ENCODE peak calls at places on chromosomes 12 and 14, in four cellular contexts. One of them, this sample, is unnamed.

GRCh38 chr14:39229601-39230110 is 4.1 kb upstream of the MIA2 start:
- DNase-seq in DND-41: no peak
- DNase-seq in mesenchymal stem cell: no peak
- DNase-seq in heart right ventricle: no peak
- DNase-seq in this sample: no peak

GRCh38 chr14:36505892-36506731 is 13.9 kb downstream of the NKX2-1 start:
- DNase-seq in DND-41: no peak
- DNase-seq in mesenchymal stem cell: no peak
- DNase-seq in heart right ventricle: no peak
- DNase-seq in this sample: no peak

GRCh38 chr12:46402451-46402850 is 29.9 kb upstream of the SLC38A2 start:
- DNase-seq in DND-41: no peak
- DNase-seq in mesenchymal stem cell: peak; percentile 78
- DNase-seq in heart right ventricle: no peak
- DNase-seq in this sample: no peak

GRCh38 chr12:91746976-91747375 is 398.7 kb downstream of the BTG1 start:
- DNase-seq in DND-41: no peak
- DNase-seq in mesenchymal stem cell: no peak
- DNase-seq in heart right ventricle: no peak
- DNase-seq in this sample: no peak

GRCh38 chr12:2582631-2583616 is 211.8 kb upstream of the FKBP4 start:
- DNase-seq in DND-41: no peak
- DNase-seq in mesenchymal stem cell: peak; percentile 50
- DNase-seq in heart right ventricle: peak; percentile 58
- DNase-seq in this sample: peak; percentile 61

GRCh38 chr12:70691018-70691672 is 53.9 kb upstream of the PTPRB start:
- DNase-seq in DND-41: no peak
- DNase-seq in mesenchymal stem cell: peak; percentile 37
- DNase-seq in heart right ventricle: no peak
- DNase-seq in this sample: no peak

GRCh38 chr12:115261691-115262398 is 577.9 kb upstream of the TBX3 start:
- DNase-seq in DND-41: no peak
- DNase-seq in mesenchymal stem cell: peak; percentile 58
- DNase-seq in heart right ventricle: no peak
- DNase-seq in this sample: peak; percentile 96

GRCh38 chr12:52823761-52824450 is 10.0 kb upstream of the KRT4 start:
- DNase-seq in DND-41: no peak
- DNase-seq in mesenchymal stem cell: no peak
- DNase-seq in heart right ventricle: no peak
- DNase-seq in this sample: no peak

GRCh38 chr12:102427542-102427923 is 52.8 kb downstream of the IGF1 start:
- DNase-seq in DND-41: no peak
- DNase-seq in mesenchymal stem cell: no peak
- DNase-seq in heart right ventricle: peak; percentile 47
- DNase-seq in this sample: no peak

GRCh38 chr12:41681898-41682297 is 462.8 kb downstream of the GXYLT1 start:
- DNase-seq in DND-41: no peak
- DNase-seq in mesenchymal stem cell: no peak
- DNase-seq in heart right ventricle: no peak
- DNase-seq in this sample: no peak

GRCh38 chr14:64082837-64083236 is 211.3 kb downstream of the ESR2 start:
- DNase-seq in DND-41: no peak
- DNase-seq in mesenchymal stem cell: peak; percentile 73
- DNase-seq in heart right ventricle: no peak
- DNase-seq in this sample: no peak

GRCh38 chr12:89632778-89633177 is 75.9 kb downstream of the ATP2B1 start:
- DNase-seq in DND-41: no peak
- DNase-seq in mesenchymal stem cell: no peak
- DNase-seq in heart right ventricle: no peak
- DNase-seq in this sample: peak; percentile 76
- H3K4me1 ChIP-seq in DND-41: no peaks in the 10 kb centered on the region
- H3K4me1 ChIP-seq in mesenchymal stem cell: no peaks in the 10 kb centered on the region
- H3K4me1 ChIP-seq in heart right ventricle: no peaks in the 10 kb centered on the region
- H3K4me1 ChIP-seq in this sample: no peaks in the 10 kb centered on the region

GRCh38 chr14:23058654-23059504 is 1.6 kb upstream of the CDH24 start:
- DNase-seq in DND-41: no peak
- DNase-seq in mesenchymal stem cell: no peak
- DNase-seq in heart right ventricle: no peak
- DNase-seq in this sample: no peak
- H3K36me3 ChIP-seq in DND-41: peaks cover 49% of the 10 kb centered on the region
- H3K36me3 ChIP-seq in mesenchymal stem cell: peaks cover 56% of the 10 kb centered on the region
- H3K36me3 ChIP-seq in heart right ventricle: peaks cover 51% of the 10 kb centered on the region
- H3K36me3 ChIP-seq in this sample: peaks cover 36% of the 10 kb centered on the region

GRCh38 chr14:34363733-34364134 is 98.3 kb downstream of the SPTSSA start:
- DNase-seq in DND-41: no peak
- DNase-seq in mesenchymal stem cell: peak; percentile 15
- DNase-seq in heart right ventricle: peak; percentile 10
- DNase-seq in this sample: no peak
- H3K4me1 ChIP-seq in DND-41: no peaks in the 10 kb centered on the region
- H3K4me1 ChIP-seq in mesenchymal stem cell: no peaks in the 10 kb centered on the region
- H3K4me1 ChIP-seq in heart right ventricle: peaks cover 33% of the 10 kb centered on the region
- H3K4me1 ChIP-seq in this sample: no peaks in the 10 kb centered on the region

GRCh38 chr14:75649337-75649736 is 11.3 kb downstream of the ERG28 start:
- DNase-seq in DND-41: no peak
- DNase-seq in mesenchymal stem cell: no peak
- DNase-seq in heart right ventricle: no peak
- DNase-seq in this sample: no peak
- H3K36me3 ChIP-seq in DND-41: peaks cover 55% of the 10 kb centered on the region
- H3K36me3 ChIP-seq in mesenchymal stem cell: peaks cover 24% of the 10 kb centered on the region
- H3K36me3 ChIP-seq in heart right ventricle: peaks cover 21% of the 10 kb centered on the region
- H3K36me3 ChIP-seq in this sample: peaks cover 18% of the 10 kb centered on the region

DNA sequence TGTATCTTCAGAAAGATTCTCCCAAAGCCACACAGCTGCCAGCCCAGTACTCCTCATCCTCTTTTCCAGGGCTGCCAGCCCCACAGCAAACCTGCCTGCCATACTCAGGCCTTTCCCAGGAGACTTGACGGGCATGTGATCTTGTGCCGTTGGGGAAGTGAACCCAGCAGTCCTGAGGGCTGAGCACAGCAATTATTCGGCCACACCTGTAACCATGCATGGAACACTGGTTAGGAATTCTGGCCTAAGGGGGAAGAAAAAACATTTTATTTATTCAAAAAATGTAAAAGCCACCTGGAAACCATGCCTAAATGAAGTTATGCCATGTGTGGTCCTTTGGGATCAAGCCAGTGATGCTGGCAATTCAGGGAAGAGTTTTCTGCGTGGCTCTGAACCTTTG is 145.3 kb downstream of the GRIN2B start:
- DNase-seq in DND-41: no peak
- DNase-seq in mesenchymal stem cell: no peak
- DNase-seq in heart right ventricle: no peak
- DNase-seq in this sample: no peak
- H3K4me1 ChIP-seq in DND-41: no peaks in the 10 kb centered on the region
- H3K4me1 ChIP-seq in mesenchymal stem cell: no peaks in the 10 kb centered on the region
- H3K4me1 ChIP-seq in heart right ventricle: no peaks in the 10 kb centered on the region
- H3K4me1 ChIP-seq in this sample: no peaks in the 10 kb centered on the region

GRCh38 chr12:95151406-95151805 is 65.9 kb downstream of the FGD6 start:
- DNase-seq in DND-41: no peak
- DNase-seq in mesenchymal stem cell: no peak
- DNase-seq in heart right ventricle: no peak
- DNase-seq in this sample: no peak
- H3K36me3 ChIP-seq in DND-41: no peaks in the 10 kb centered on the region
- H3K36me3 ChIP-seq in mesenchymal stem cell: peaks cover 14% of the 10 kb centered on the region
- H3K36me3 ChIP-seq in heart right ventricle: no peaks in the 10 kb centered on the region
- H3K36me3 ChIP-seq in this sample: no peaks in the 10 kb centered on the region

GRCh38 chr14:52313493-52313881 is 625 bp upstream of the PTGER2 start:
- DNase-seq in DND-41: no peak
- DNase-seq in mesenchymal stem cell: peak; percentile 34
- DNase-seq in heart right ventricle: no peak
- DNase-seq in this sample: peak; percentile 11

GRCh38 chr14:52312872-52313492 is 1.1 kb upstream of the PTGER2 start:
- DNase-seq in DND-41: no peak
- DNase-seq in mesenchymal stem cell: peak; percentile 32
- DNase-seq in heart right ventricle: no peak
- DNase-seq in this sample: no peak

GRCh38 chr14:52315355-52315718 is 1.2 kb downstream of the PTGER2 start:
- DNase-seq in DND-41: no peak
- DNase-seq in mesenchymal stem cell: peak; percentile 41
- DNase-seq in heart right ventricle: no peak
- DNase-seq in this sample: peak; percentile 17

GRCh38 chr14:52313903-52314481 is at the start of gene PTGER2:
- DNase-seq in DND-41: peak; percentile 77
- DNase-seq in mesenchymal stem cell: peak; percentile 95
- DNase-seq in heart right ventricle: peak; percentile 79
- DNase-seq in this sample: peak; percentile 71

DNA sequence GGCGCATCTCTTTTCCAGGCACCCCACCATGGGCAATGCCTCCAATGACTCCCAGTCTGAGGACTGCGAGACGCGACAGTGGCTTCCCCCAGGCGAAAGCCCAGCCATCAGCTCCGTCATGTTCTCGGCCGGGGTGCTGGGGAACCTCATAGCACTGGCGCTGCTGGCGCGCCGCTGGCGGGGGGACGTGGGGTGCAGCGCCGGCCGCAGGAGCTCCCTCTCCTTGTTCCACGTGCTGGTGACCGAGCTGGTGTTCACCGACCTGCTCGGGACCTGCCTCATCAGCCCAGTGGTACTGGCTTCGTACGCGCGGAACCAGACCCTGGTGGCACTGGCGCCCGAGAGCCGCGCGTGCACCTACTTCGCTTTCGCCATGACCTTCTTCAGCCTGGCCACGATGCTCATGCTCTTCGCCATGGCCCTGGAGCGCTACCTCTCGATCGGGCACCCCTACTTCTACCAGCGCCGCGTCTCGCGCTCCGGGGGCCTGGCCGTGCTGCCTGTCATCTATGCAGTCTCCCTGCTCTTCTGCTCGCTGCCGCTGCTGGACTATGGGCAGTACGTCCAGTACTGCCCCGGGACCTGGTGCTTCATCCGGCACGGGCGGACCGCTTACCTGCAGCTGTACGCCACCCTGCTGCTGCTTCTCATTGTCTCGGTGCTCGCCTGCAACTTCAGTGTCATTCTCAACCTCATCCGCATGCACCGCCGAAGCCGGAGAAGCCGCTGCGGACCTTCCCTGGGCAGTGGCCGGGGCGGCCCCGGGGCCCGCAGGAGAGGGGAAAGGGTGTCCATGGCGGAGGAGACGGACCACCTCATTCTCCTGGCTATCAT is 626 bp downstream of the PTGER2 start:
- DNase-seq in DND-41: peak; percentile 43
- DNase-seq in mesenchymal stem cell: peak; percentile 56
- DNase-seq in heart right ventricle: no peak
- DNase-seq in this sample: no peak
- H3K4me1 ChIP-seq in DND-41: peaks cover 94% of the 10 kb centered on the region
- H3K4me1 ChIP-seq in mesenchymal stem cell: peaks cover 15% of the 10 kb centered on the region
- H3K4me1 ChIP-seq in heart right ventricle: peaks cover 90% of the 10 kb centered on the region
- H3K4me1 ChIP-seq in this sample: no peaks in the 10 kb centered on the region

DNA sequence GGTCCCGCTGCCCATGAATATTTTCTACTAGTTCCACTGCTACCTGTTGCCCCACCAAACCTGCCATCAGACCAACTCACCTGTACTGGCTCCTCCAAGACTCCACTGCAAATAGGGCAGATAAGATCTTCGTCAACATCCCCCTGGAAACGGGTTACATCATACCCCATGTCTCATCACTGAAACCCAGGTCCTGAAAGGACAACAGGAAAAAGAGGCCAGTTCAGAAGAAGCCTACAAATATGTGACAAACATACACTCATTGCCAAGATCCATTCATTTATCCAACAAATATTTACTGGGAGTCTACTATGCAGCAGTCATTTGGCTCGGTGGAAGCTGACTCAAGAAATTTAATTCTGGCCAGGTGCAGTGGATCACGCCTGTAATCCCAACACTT is 7.8 kb downstream of the RNF41 start:
- DNase-seq in DND-41: no peak
- DNase-seq in mesenchymal stem cell: no peak
- DNase-seq in heart right ventricle: no peak
- DNase-seq in this sample: no peak
- H3K36me3 ChIP-seq in DND-41: peaks cover 67% of the 10 kb centered on the region
- H3K36me3 ChIP-seq in mesenchymal stem cell: peaks cover 61% of the 10 kb centered on the region
- H3K36me3 ChIP-seq in heart right ventricle: peaks cover 59% of the 10 kb centered on the region
- H3K36me3 ChIP-seq in this sample: peaks cover 8% of the 10 kb centered on the region